ENCODE peak calls at places on chromosomes 2 and 18, in seven cellular contexts. V is mesenchymal stem cell, C is H1, U is mesendoderm, J is IMR-90, R is neuronal stem cell, B is trophoblast cell. F is an unnamed sample.

GRCh38 chr2:3766824-3767223 is 63.4 kb downstream of the DCDC2C start:
- DNase-seq in V (no peak), C (no peak), U (no peak), J (no peak), R (no peak), B (no peak), F (no peak)

GRCh38 chr2:8543412-8544167 is 138.3 kb upstream of the ID2 start:
- DNase-seq in V (peak; percentile 93), C (no peak), U (no peak), J (peak; percentile 90), R (no peak), B (peak; percentile 45), F (peak; percentile 22)

GRCh38 chr2:157625311-157625710 is 3.4 kb downstream of the ACVR1C start:
- DNase-seq in V (peak; percentile 20), C (no peak), U (no peak), J (no peak), R (no peak), B (no peak), F (no peak)

GRCh38 chr2:75403991-75404428 is 156.7 kb downstream of the EVA1A start:
- DNase-seq in V (peak; percentile 67), C (no peak), U (peak; percentile 83), J (peak; percentile 59), R (peak; percentile 45), B (peak; percentile 80), F (peak; percentile 38)

GRCh38 chr18:80225685-80226084 is 21.6 kb downstream of the PARD6G start:
- DNase-seq in V (no peak), C (no peak), U (no peak), J (no peak), R (no peak), B (no peak), F (no peak)

GRCh38 chr2:234001380-234001993 is 49.0 kb upstream of the SPP2 start:
- DNase-seq in V (no peak), C (peak; percentile 22), U (no peak), J (no peak), R (no peak), B (no peak), F (no peak)

GRCh38 chr2:222358876-222359275 is 60.1 kb upstream of the PAX3 start:
- DNase-seq in V (no peak), C (no peak), U (no peak), J (no peak), R (no peak), B (no peak), F (no peak)

GRCh38 chr2:228866044-228866443 is 405.0 kb downstream of the PID1 start:
- DNase-seq in V (no peak), C (no peak), U (no peak), J (no peak), R (no peak), B (no peak), F (no peak)

GRCh38 chr2:69911985-69912563 is 2.8 kb upstream of the MXD1 start:
- DNase-seq in V (peak; percentile 76), C (no peak), U (peak; percentile 71), J (peak; percentile 58), R (peak; percentile 41), B (peak; percentile 81), F (no peak)

GRCh38 chr2:179049546-179050311 is at the start of gene CCDC141:
- DNase-seq in V (peak; percentile 59), C (no peak), U (peak; percentile 84), J (no peak), R (no peak), B (peak; percentile 81), F (no peak)

GRCh38 chr2:182650704-182651103 is 65.4 kb upstream of the DNAJC10 start:
- DNase-seq in V (peak; percentile 75), C (no peak), U (peak; percentile 52), J (peak; percentile 76), R (peak; percentile 14), B (peak; percentile 79), F (no peak)

GRCh38 chr2:214533511-214533910 is 122.7 kb downstream of the VWC2L start:
- DNase-seq in V (peak; percentile 32), C (no peak), U (no peak), J (peak; percentile 60), R (no peak), B (no peak), F (no peak)

GRCh38 chr2:289362-290089 is 1.6 kb upstream of the ALKAL2 start:
- DNase-seq in V (peak; percentile 35), C (peak; percentile 74), U (peak; percentile 31), J (peak; percentile 11), R (no peak), B (peak; percentile 43), F (peak; percentile 58)

GRCh38 chr2:240818543-240819403 is 1.2 kb downstream of the KIF1A start:
- DNase-seq in V (no peak), C (peak; percentile 79), U (peak; percentile 55), J (no peak), R (peak; percentile 44), B (no peak), F (peak; percentile 50)

GRCh38 chr2:158539176-158539895 is 82.6 kb downstream of the PKP4 start:
- DNase-seq in V (peak; percentile 67), C (no peak), U (no peak), J (peak; percentile 90), R (no peak), B (no peak), F (no peak)

GRCh38 chr18:21242141-21243040 is at the start of gene GREB1L:
- DNase-seq in V (peak; percentile 50), C (peak; percentile 83), U (peak; percentile 76), J (no peak), R (peak; percentile 75), B (peak; percentile 77), F (peak; percentile 74)

GRCh38 chr18:32919799-32920198 is 147.0 kb upstream of the KLHL14 start:
- DNase-seq in V (no peak), C (peak; percentile 53), U (peak; percentile 90), J (no peak), R (peak; percentile 29), B (no peak), F (peak; percentile 79)

GRCh38 chr2:224754129-224754528 is 38.0 kb upstream of the CCDC195 start:
- DNase-seq in V (no peak), C (no peak), U (no peak), J (peak; percentile 57), R (no peak), B (no peak), F (no peak)

GRCh38 chr2:158775273-158776027 is 19.7 kb upstream of the DAPL1 start:
- DNase-seq in V (no peak), C (no peak), U (no peak), J (no peak), R (no peak), B (no peak), F (no peak)

GRCh38 chr2:96098900-96099590 is 17.3 kb downstream of the ADRA2B start:
- DNase-seq in V (no peak), C (peak; percentile 43), U (no peak), J (no peak), R (no peak), B (no peak), F (peak; percentile 28)

GRCh38 chr18:63378919-63379638 is 12.1 kb upstream of the KDSR start:
- DNase-seq in V (no peak), C (no peak), U (peak; percentile 15), J (no peak), R (no peak), B (no peak), F (no peak)

GRCh38 chr2:73986085-73986680 is 1.5 kb downstream of the TET3 start:
- DNase-seq in V (no peak), C (no peak), U (no peak), J (no peak), R (no peak), B (no peak), F (no peak)

GRCh38 chr2:162085090-162085891 is 11.3 kb upstream of the DPP4 start:
- DNase-seq in V (peak; percentile 94), C (no peak), U (no peak), J (peak; percentile 92), R (no peak), B (peak; percentile 77), F (no peak)

GRCh38 chr2:36549063-36549662 is 48.8 kb downstream of the FEZ2 start:
- DNase-seq in V (peak; percentile 72), C (no peak), U (no peak), J (peak; percentile 62), R (no peak), B (no peak), F (no peak)

GRCh38 chr2:176751828-176752227 is 460.8 kb upstream of the HNRNPA3 start:
- DNase-seq in V (no peak), C (no peak), U (no peak), J (no peak), R (no peak), B (no peak), F (no peak)

DNA sequence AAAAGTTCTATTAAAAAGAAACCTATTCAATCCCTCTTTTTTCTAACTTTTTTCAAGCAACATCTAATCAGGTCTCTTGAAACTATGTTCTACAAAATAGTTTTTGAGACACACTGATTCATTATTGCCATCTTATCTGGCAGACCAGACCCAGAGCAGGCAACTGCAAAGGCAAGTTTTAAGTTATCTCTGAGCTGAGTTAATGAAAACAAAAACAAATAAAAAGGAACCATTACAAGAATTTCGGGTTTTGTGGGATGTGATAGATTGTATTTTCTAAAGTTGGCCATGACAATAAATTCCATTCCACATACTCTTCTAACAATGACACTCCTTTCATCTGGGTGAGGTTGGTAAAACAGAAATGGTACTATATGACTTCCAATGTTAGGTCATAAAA is 15.2 kb upstream of the TWSG1 start:
- DNase-seq in V (no peak), C (no peak), U (no peak), J (peak; percentile 70), R (no peak), B (no peak), F (no peak)
- H4K8ac ChIP-seq in V (no peak overlapping the region), C (no peak overlapping the region), U (no peak overlapping the region), J (peak overlapping the region; percentile 90), R (no peak overlapping the region), B (no peak overlapping the region), F (no peak overlapping the region)

DNA sequence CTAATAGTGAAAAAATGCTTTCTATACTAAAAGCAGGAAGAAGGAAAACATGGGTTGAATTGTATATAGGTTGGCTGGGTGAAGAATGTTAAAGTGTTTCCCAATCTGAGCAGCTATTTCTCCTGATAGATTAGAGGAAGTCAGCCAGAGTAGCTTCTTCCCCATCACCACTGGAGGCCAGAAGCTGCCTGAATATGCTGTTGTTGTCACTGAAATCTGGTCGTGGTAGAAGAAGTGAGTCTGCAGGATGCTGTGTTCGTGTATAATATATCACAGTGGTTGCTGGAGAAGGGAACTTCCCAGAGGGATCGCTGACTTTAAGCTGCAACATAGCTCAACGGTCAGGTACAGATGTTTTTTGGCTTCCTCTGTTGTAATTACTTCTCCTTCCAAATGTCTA is 247.5 kb upstream of the LRATD1 start:
- DNase-seq in V (no peak), C (no peak), U (peak; percentile 25), J (peak; percentile 2), R (no peak), B (no peak), F (no peak)
- H4K8ac ChIP-seq in V (no peak overlapping the region), C (no peak overlapping the region), U (no peak overlapping the region), J (no peak overlapping the region), R (no peak overlapping the region), B (no peak overlapping the region), F (no peak overlapping the region)

GRCh38 chr2:98355881-98356280 is 9.6 kb downstream of the CNGA3 start:
- DNase-seq in V (no peak), C (peak; percentile 17), U (peak; percentile 79), J (no peak), R (no peak), B (peak; percentile 75), F (no peak)
- H4K8ac ChIP-seq in V (no peak overlapping the region), C (no peak overlapping the region), U (no peak overlapping the region), J (no peak overlapping the region), R (no peak overlapping the region), B (no peak overlapping the region), F (no peak overlapping the region)

DNA sequence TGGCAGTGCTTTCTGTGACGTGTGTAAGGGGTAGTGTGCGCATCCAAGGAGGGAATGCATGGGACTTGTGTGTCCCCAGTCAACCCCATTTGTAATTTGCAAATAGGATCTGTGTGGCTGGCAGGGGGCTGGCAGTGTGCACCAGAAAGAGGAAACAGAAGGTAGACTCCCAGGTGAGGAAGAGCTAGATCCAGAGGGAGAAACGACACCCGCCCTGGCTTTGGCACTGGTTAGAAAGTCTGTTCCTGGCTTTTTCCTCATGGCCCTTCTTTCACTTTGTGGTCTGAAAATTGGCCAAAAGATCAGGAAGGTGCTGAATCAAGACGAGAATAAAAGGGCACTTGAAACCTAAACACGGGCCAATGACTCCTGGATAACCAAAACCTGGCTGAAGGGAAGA is 33.3 kb downstream of the PRKCE start:
- DNase-seq in V (no peak), C (no peak), U (no peak), J (no peak), R (no peak), B (no peak), F (no peak)
- H4K8ac ChIP-seq in V (no peak overlapping the region), C (no peak overlapping the region), U (no peak overlapping the region), J (no peak overlapping the region), R (no peak overlapping the region), B (no peak overlapping the region), F (no peak overlapping the region)